ENCODE peak calls at places on chromosomes 12 and 14, in ten cellular contexts. A is HEK293T; M is BJ; V is kidney tubule cell; X is iris pigment epithelial cell; T is HTR-8/SVneo; G is neural crest cell; L is mammary epithelial cell; P is GM04504; R is stimulated activated CD8-positive, alpha-beta memory T cell treated with anti-CD3 and anti-CD28 coated beads, Interleukin-4, amount 100 ng/mL, for 48 hours. Q is an unnamed sample.

GRCh38 chr12:104212516-104212915 is 3.1 kb upstream of the TXNRD1 start:
- DNase-seq in G (no peak), X (peak), L (no peak), R (no peak), A (no peak), M (no peak), P (no peak), V (no peak), T (no peak), Q (no peak)

GRCh38 chr12:72271401-72271740 is 799 bp upstream of the TRHDE start:
- DNase-seq in V (no peak), P (no peak), M (no peak), R (no peak), X (peak), A (peak), G (peak), T (peak), L (no peak), Q (no peak)

GRCh38 chr12:53981652-53982565 is 3.0 kb upstream of the HOXC10 start:
- DNase-seq in A (no peak), V (no peak), X (no peak), P (no peak), L (no peak), R (no peak), T (no peak), M (no peak), G (no peak), Q (no peak)

GRCh38 chr12:57165741-57166140 is 18.3 kb upstream of the LRP1-AS start:
- DNase-seq in L (peak), A (no peak), G (no peak), R (no peak), T (peak), V (no peak), P (no peak), M (no peak), X (no peak), Q (no peak)

GRCh38 chr14:100022772-100023451 is 42.3 kb upstream of the EVL start:
- DNase-seq in M (no peak), G (no peak), T (peak), P (peak), L (no peak), R (no peak), V (peak), X (peak), A (peak), Q (peak)

GRCh38 chr12:49944046-49944445 is 6.5 kb upstream of the AQP2 start:
- DNase-seq in V (no peak), P (no peak), A (no peak), X (no peak), L (no peak), G (no peak), M (no peak), T (no peak), R (no peak), Q (no peak)

GRCh38 chr14:75972729-75973480 is 8.9 kb downstream of the TGFB3 start:
- DNase-seq in R (no peak), V (no peak), T (no peak), G (no peak), A (no peak), M (no peak), X (no peak), P (no peak), L (no peak), Q (no peak)

GRCh38 chr14:68589447-68590232 is 203.2 kb downstream of the ZFP36L1 start:
- DNase-seq in V (no peak), G (no peak), M (peak), R (no peak), T (no peak), A (no peak), P (peak), X (peak), L (no peak), Q (peak)

GRCh38 chr12:69512820-69513219 is 42.6 kb downstream of the FRS2 start:
- DNase-seq in M (no peak), G (no peak), R (no peak), P (no peak), X (peak), T (no peak), A (no peak), L (no peak), V (no peak), Q (no peak)

GRCh38 chr12:28795306-28795705 is 353.8 kb upstream of the FAR2 start:
- DNase-seq in R (no peak), A (no peak), G (no peak), M (no peak), L (peak), T (no peak), P (no peak), X (peak), V (peak), Q (no peak)

GRCh38 chr12:54053625-54054441 is at the start of gene HOXC4:
- DNase-seq in R (no peak), M (no peak), V (no peak), P (no peak), T (no peak), L (no peak), A (peak), X (peak), G (no peak), Q (peak)

GRCh38 chr12:87008785-87009184 is 752.6 kb upstream of the MGAT4C start:
- DNase-seq in T (no peak), P (no peak), G (no peak), R (no peak), V (no peak), X (no peak), M (no peak), A (no peak), L (no peak), Q (no peak)

Q was measured in SJCRH30.